ENCODE peak calls at places on chromosomes 12 and 14, in nine cellular contexts. Q is non-pigmented ciliary epithelial cell, J is iPS-NIHi11, R is foreskin fibroblast, L is activated T-cell treated with anti-CD3 and anti-CD28 coated beads for 48 hours, T is GM03348, P is NCI-H1092, D is Kasumi-1, A is T-helper 9 cell. Y is an unnamed sample.

GRCh38 chr14:61530896-61531295 is 164.4 kb upstream of the HIF1A start:
- DNase-seq in L (no peak), D (no peak), Q (no peak), J (no peak), R (no peak), A (no peak), T (no peak), P (no peak), Y (no peak)

GRCh38 chr12:13289644-13290285 is 93.2 kb downstream of the EMP1 start:
- DNase-seq in L (no peak), Q (no peak), T (no peak), P (no peak), D (no peak), R (peak), A (no peak), J (no peak), Y (no peak)

GRCh38 chr12:120495189-120495722 is 657 bp upstream of the DYNLL1 start:
- DNase-seq in P (no peak), Q (no peak), J (no peak), D (no peak), T (no peak), L (no peak), A (no peak), R (peak), Y (no peak)

GRCh38 chr12:49887536-49888401 is 15.9 kb downstream of the FAIM2 start:
- DNase-seq in L (no peak), Q (no peak), T (no peak), P (no peak), D (no peak), A (no peak), J (no peak), R (no peak), Y (no peak)

GRCh38 chr12:25784669-25785068 is 173.8 kb upstream of the RASSF8 start:
- DNase-seq in T (no peak), J (no peak), R (no peak), Q (no peak), P (no peak), D (no peak), A (no peak), L (no peak), Y (no peak)

GRCh38 chr12:60345442-60345841 is 749.6 kb downstream of the SLC16A7 start:
- DNase-seq in P (no peak), Q (no peak), R (no peak), T (no peak), D (no peak), L (no peak), J (no peak), A (no peak), Y (no peak)

GRCh38 chr14:22962061-22962676 is 5.3 kb upstream of the HAUS4 start:
- DNase-seq in P (no peak), D (no peak), T (no peak), R (no peak), A (no peak), L (no peak), Q (no peak), J (no peak), Y (no peak)

GRCh38 chr14:33934043-33934750 is 16.7 kb downstream of the EGLN3 start:
- DNase-seq in L (no peak), D (no peak), Q (no peak), A (no peak), P (no peak), J (no peak), R (no peak), T (no peak), Y (no peak)

GRCh38 chr14:87615822-87616679 is 376.9 kb downstream of the GALC start:
- DNase-seq in D (peak), A (no peak), J (peak), T (peak), L (peak), R (peak), P (peak), Q (peak), Y (peak)

GRCh38 chr14:45664668-45665356 is 411.8 kb upstream of the MIS18BP1 start:
- DNase-seq in P (no peak), A (no peak), R (no peak), D (peak), Q (no peak), T (no peak), J (no peak), L (no peak), Y (no peak)

GRCh38 chr14:100025111-100025510 is 40.1 kb upstream of the EVL start:
- DNase-seq in D (peak), P (no peak), A (no peak), R (peak), Q (no peak), J (peak), T (peak), L (peak), Y (no peak)

GRCh38 chr12:77796775-77797174 is 33.9 kb upstream of the NAV3 start:
- DNase-seq in L (no peak), D (no peak), R (peak), T (peak), A (no peak), Q (peak), P (no peak), J (no peak), Y (no peak)

GRCh38 chr12:66013224-66013623 is 117.3 kb downstream of the LLPH start:
- DNase-seq in Q (no peak), A (no peak), J (no peak), D (no peak), T (no peak), R (no peak), L (no peak), P (no peak), Y (no peak)

GRCh38 chr14:58747181-58747580 is 109.4 kb downstream of the DACT1 start:
- DNase-seq in P (no peak), T (peak), L (no peak), J (no peak), D (no peak), A (no peak), Q (peak), R (peak), Y (no peak)

GRCh38 chr12:100661300-100661951 is 87.9 kb downstream of the GAS2L3 start:
- DNase-seq in D (no peak), L (no peak), R (peak), J (no peak), Q (peak), P (no peak), A (no peak), T (peak), Y (no peak)

GRCh38 chr14:49617846-49618519 is 2.4 kb downstream of the RPL36AL start:
- DNase-seq in Q (no peak), R (no peak), A (no peak), L (no peak), P (no peak), D (no peak), T (no peak), J (no peak), Y (no peak)

GRCh38 chr12:108578264-108578663 is 15.9 kb downstream of the ISCU start:
- DNase-seq in D (no peak), T (no peak), Q (no peak), L (no peak), P (no peak), R (no peak), A (no peak), J (no peak), Y (no peak)

GRCh38 chr14:59997496-59997895 is 77.6 kb downstream of the LRRC9 start:
- DNase-seq in A (no peak), R (no peak), Q (no peak), D (no peak), P (no peak), L (no peak), J (no peak), T (no peak), Y (no peak)

GRCh38 chr14:53979141-53979673 is 22.6 kb upstream of the BMP4 start:
- DNase-seq in Q (no peak), L (no peak), D (no peak), R (peak), P (no peak), T (peak), J (peak), A (no peak), Y (no peak)

GRCh38 chr14:21711360-21711961 is 37.8 kb upstream of the OR4E1 start:
- DNase-seq in L (no peak), J (peak), T (peak), A (no peak), P (peak), R (peak), D (peak), Q (peak), Y (no peak)

GRCh38 chr14:99389171-99389826 is 91.4 kb downstream of the SETD3 start:
- DNase-seq in T (peak), Q (no peak), R (peak), J (peak), L (peak), P (peak), A (peak), D (no peak), Y (peak)

GRCh38 chr14:90298230-90298629 is 33.5 kb downstream of the NRDE2 start:
- DNase-seq in R (no peak), J (no peak), A (no peak), L (no peak), D (no peak), P (no peak), T (no peak), Q (no peak), Y (no peak)